ENCODE peak calls at places on chromosomes 2 and 18, in four cellular contexts. P, Q, N and Y are unnamed samples.

GRCh38 chr18:28855524-28855923 is 678.6 kb upstream of the CDH2 start:
- DNase-seq in P (no peak), Q (no peak), N (no peak), Y (no peak)

GRCh38 chr2:51953931-51954330 is 922.0 kb upstream of the NRXN1 start:
- DNase-seq in P (no peak), Q (no peak), N (no peak), Y (no peak)

GRCh38 chr18:3360211-3360610 is 89.8 kb upstream of the TGIF1 start:
- DNase-seq in P (no peak), Q (no peak), N (no peak), Y (no peak)

GRCh38 chr2:127064642-127065250 is 42.2 kb downstream of the BIN1 start:
- DNase-seq in P (peak), Q (peak), N (peak), Y (peak)

GRCh38 chr2:25251461-25252273 is 83.3 kb upstream of the POMC start:
- DNase-seq in P (peak), Q (peak), N (peak), Y (no peak)

GRCh38 chr2:41199320-41199719 is 747.4 kb upstream of the SLC8A1 start:
- DNase-seq in P (no peak), Q (no peak), N (no peak), Y (no peak)

GRCh38 chr2:79971807-79972206 is 332.7 kb downstream of the LRRTM1 start:
- DNase-seq in P (no peak), Q (no peak), N (no peak), Y (no peak)

GRCh38 chr18:13368080-13368813 is 149.7 kb downstream of the LDLRAD4 start:
- DNase-seq in P (no peak), Q (no peak), N (no peak), Y (no peak)

GRCh38 chr2:136327162-136327852 is 209.4 kb upstream of the CXCR4 start:
- DNase-seq in P (peak), Q (no peak), N (peak), Y (peak)

GRCh38 chr2:11311543-11311942 is 32.9 kb downstream of the ROCK2 start:
- DNase-seq in P (no peak), Q (no peak), N (no peak), Y (no peak)

GRCh38 chr2:180231015-180231414 is 223.9 kb upstream of the CWC22 start:
- DNase-seq in P (no peak), Q (no peak), N (no peak), Y (no peak)

GRCh38 chr18:46518438-46518837 is 138.6 kb downstream of the LOXHD1 start:
- DNase-seq in P (no peak), Q (no peak), N (no peak), Y (no peak)

GRCh38 chr2:72605836-72606442 is 219.9 kb downstream of the EXOC6B start:
- DNase-seq in P (no peak), Q (no peak), N (no peak), Y (no peak)

GRCh38 chr2:25197336-25198208 is 29.2 kb upstream of the POMC start:
- DNase-seq in P (no peak), Q (no peak), N (no peak), Y (no peak)

GRCh38 chr2:150127271-150127990 is 360.0 kb downstream of the RND3 start:
- DNase-seq in P (no peak), Q (no peak), N (no peak), Y (no peak)

GRCh38 chr2:150125708-150126107 is 361.8 kb downstream of the RND3 start:
- DNase-seq in P (no peak), Q (no peak), N (no peak), Y (no peak)

GRCh38 chr2:150126143-150126725 is 361.2 kb downstream of the RND3 start:
- DNase-seq in P (no peak), Q (peak), N (no peak), Y (no peak)

GRCh38 chr2:150127995-150128394 is 359.5 kb downstream of the RND3 start:
- DNase-seq in P (no peak), Q (no peak), N (no peak), Y (no peak)

GRCh38 chr2:150126839-150127238 is 360.6 kb downstream of the RND3 start:
- DNase-seq in P (no peak), Q (no peak), N (no peak), Y (no peak)
- H3K27ac ChIP-seq in P (no peak), Q (no peak), N (no peak), Y (no peak)

DNA sequence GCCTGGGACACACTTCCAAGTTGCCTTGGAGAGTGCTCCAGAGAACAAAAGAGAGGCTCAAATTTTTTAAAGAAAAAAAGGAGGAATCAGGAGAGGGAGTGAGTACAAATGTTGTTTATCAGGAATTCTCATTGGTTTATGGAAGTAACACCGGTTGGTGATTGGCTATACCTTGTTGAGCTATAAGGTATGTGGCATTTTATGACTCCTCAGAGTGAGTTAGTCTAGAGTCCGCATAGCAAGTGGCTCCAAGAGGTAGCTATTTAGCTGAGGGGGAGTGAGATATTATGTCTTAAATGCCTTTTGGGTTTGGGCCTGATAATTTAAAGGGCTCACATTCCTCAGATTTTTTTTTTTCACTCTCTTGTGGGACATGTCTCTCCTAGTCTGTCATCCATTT is 85.7 kb downstream of the ARHGEF4 start:
- DNase-seq in P (no peak), Q (no peak), N (no peak), Y (no peak)
- H3K4me3 ChIP-seq in P (no peak), Q (no peak), N (no peak), Y (no peak)

DNA sequence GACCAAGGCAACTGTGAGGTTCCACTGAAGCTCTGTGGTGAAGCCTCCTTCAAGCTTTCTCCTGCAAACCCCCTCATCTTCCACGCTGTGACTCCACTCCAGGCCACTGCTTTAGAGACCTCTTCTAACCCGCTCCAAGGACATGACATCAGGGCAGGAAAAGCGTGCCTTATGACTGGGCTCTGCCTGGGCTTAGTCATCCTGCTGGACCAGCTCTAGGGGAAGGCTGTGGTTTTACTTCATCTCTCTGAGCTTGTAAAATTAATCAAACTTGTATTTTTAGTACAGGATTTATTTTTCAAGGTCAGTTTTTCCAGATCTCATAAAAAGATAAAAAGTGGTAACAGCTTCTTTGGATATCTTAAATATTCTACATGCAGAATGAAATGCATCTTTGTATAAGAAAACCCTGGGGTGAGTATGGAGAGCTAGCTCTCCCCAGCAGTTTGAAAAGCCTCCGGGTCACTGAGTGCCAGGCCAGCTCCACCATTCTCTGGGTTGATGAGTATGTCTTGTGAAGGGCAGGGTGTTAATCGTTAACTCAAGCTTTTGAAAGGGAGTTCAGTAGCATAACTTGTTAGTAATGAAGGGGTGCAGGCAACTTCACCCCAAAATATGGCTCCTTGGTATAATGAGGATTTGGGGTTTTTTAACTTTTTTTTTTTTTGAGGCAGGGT is 33.1 kb upstream of the YPEL5 start:
- DNase-seq in P (peak), Q (no peak), N (no peak), Y (no peak)
- H3K27ac ChIP-seq in P (peak), Q (no peak), N (no peak), Y (no peak)

GRCh38 chr2:43039376-43040080 is 186.9 kb downstream of the ZFP36L2 start:
- DNase-seq in P (no peak), Q (no peak), N (no peak), Y (no peak)
- H3K4me3 ChIP-seq in P (no peak), Q (no peak), N (no peak), Y (no peak)

DNA sequence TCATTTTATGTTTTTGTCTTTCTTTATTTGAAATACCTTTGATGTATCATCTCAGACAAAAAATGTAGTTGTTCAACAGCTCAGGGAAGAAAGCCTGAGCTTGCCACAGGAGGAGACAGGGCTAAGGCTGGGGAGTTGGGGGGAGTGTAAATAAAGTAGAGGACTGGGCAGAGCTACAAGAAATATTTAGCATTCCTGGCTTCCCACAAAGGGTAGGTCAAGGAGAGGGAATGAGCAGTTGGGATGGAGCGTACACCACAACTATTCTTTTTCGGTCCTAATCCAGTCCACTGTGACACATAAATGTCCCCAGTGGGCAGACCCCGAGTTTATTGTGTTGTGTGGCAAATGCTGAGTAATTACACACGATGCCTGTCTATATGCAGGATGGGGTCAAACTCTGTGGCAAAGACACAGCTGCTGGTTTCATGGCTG is 97.1 kb upstream of the CDC42EP3 start:
- DNase-seq in P (peak), Q (no peak), N (peak), Y (no peak)
- H3K27ac ChIP-seq in P (peak), Q (peak), N (peak), Y (no peak)